ENCODE peak calls at places on chromosomes 1 and 21, in ten cellular contexts. E, I, Y, Z, P, J, B, T, A and V are unnamed samples.

GRCh38 chr1:24203404-24203803 is 16.3 kb upstream of the IFNLR1 start:
- DNase-seq in E (peak; percentile 74), I (no peak), Y (no peak), Z (no peak), P (no peak), J (no peak), B (peak; percentile 63), T (no peak), A (no peak), V (no peak)

GRCh38 chr1:62325076-62325475 is 5.8 kb upstream of the KANK4 start:
- DNase-seq in E (peak; percentile 73), I (no peak), Y (peak; percentile 43), Z (no peak), P (peak; percentile 97), J (no peak), B (peak; percentile 69), T (no peak), A (peak; percentile 78), V (peak; percentile 23)

GRCh38 chr21:38965910-38966504 is 160.3 kb downstream of the ETS2 start:
- DNase-seq in E (no peak), I (no peak), Y (no peak), Z (no peak), P (peak; percentile 90), J (peak; percentile 84), B (no peak), T (no peak), A (no peak), V (no peak)

GRCh38 chr1:161068306-161069200 is 1.1 kb downstream of the ARHGAP30 start:
- DNase-seq in E (no peak), I (peak; percentile 84), Y (no peak), Z (peak; percentile 69), P (no peak), J (no peak), B (no peak), T (peak; percentile 67), A (no peak), V (no peak)

GRCh38 chr1:159916240-159917051 is 8.9 kb downstream of the TAGLN2 start:
- DNase-seq in E (peak; percentile 86), I (no peak), Y (peak; percentile 87), Z (no peak), P (peak; percentile 97), J (peak; percentile 49), B (no peak), T (no peak), A (peak; percentile 84), V (no peak)

GRCh38 chr1:238223067-238223640 is 332.4 kb upstream of the ZP4 start:
- DNase-seq in E (peak; percentile 59), I (no peak), Y (peak; percentile 7), Z (no peak), P (no peak), J (no peak), B (no peak), T (no peak), A (peak; percentile 65), V (peak; percentile 19)

GRCh38 chr1:183840140-183840539 is 35.2 kb downstream of the RGL1 start:
- DNase-seq in E (peak; percentile 41), I (no peak), Y (no peak), Z (no peak), P (no peak), J (no peak), B (no peak), T (no peak), A (peak; percentile 75), V (no peak)

GRCh38 chr1:199859525-199859924 is 168.0 kb upstream of the NR5A2 start:
- DNase-seq in E (peak; percentile 90), I (no peak), Y (peak; percentile 65), Z (no peak), P (no peak), J (no peak), B (peak; percentile 50), T (no peak), A (peak; percentile 47), V (peak; percentile 31)

GRCh38 chr1:226100436-226101347 is 38.2 kb downstream of the H3-3A start:
- DNase-seq in E (no peak), I (peak; percentile 25), Y (no peak), Z (peak; percentile 28), P (no peak), J (peak; percentile 56), B (no peak), T (no peak), A (peak; percentile 46), V (no peak)

GRCh38 chr1:241998950-241999495 is at the start of gene MAP1LC3C:
- DNase-seq in E (no peak), I (no peak), Y (no peak), Z (no peak), P (peak; percentile 65), J (no peak), B (no peak), T (no peak), A (no peak), V (no peak)

GRCh38 chr1:195326325-195326724 is 1281.9 kb downstream of the KCNT2 start:
- DNase-seq in E (no peak), I (no peak), Y (no peak), Z (no peak), P (no peak), J (no peak), B (no peak), T (no peak), A (no peak), V (no peak)

GRCh38 chr1:61052393-61053280 is 29.7 kb upstream of the NFIA start:
- DNase-seq in E (no peak), I (no peak), Y (no peak), Z (no peak), P (no peak), J (no peak), B (no peak), T (no peak), A (no peak), V (no peak)

GRCh38 chr1:94396356-94396755 is 21.8 kb upstream of the ABCD3 start:
- DNase-seq in E (no peak), I (no peak), Y (no peak), Z (no peak), P (peak; percentile 57), J (no peak), B (no peak), T (no peak), A (no peak), V (no peak)

GRCh38 chr1:223364685-223365382 is 858 bp upstream of the SUSD4 start:
- DNase-seq in E (no peak), I (peak; percentile 7), Y (no peak), Z (no peak), P (peak; percentile 66), J (peak; percentile 29), B (no peak), T (no peak), A (no peak), V (no peak)

GRCh38 chr1:112524986-112525385 is 16.2 kb downstream of the WNT2B start:
- DNase-seq in E (no peak), I (no peak), Y (no peak), Z (no peak), P (no peak), J (no peak), B (no peak), T (no peak), A (peak; percentile 27), V (no peak)

GRCh38 chr1:111576547-111576946 is 43.0 kb upstream of the RAP1A start:
- DNase-seq in E (no peak), I (no peak), Y (no peak), Z (no peak), P (no peak), J (peak; percentile 62), B (no peak), T (no peak), A (no peak), V (no peak)

GRCh38 chr1:160865316-160865715 is 2.6 kb upstream of the CD244 start:
- DNase-seq in E (no peak), I (no peak), Y (no peak), Z (no peak), P (no peak), J (no peak), B (no peak), T (no peak), A (no peak), V (no peak)

GRCh38 chr1:90405726-90406125 is 311.4 kb downstream of the BARHL2 start:
- DNase-seq in E (peak; percentile 49), I (no peak), Y (no peak), Z (no peak), P (no peak), J (no peak), B (no peak), T (no peak), A (no peak), V (no peak)

GRCh38 chr1:154220970-154221814 is 437 bp downstream of the UBAP2L start:
- DNase-seq in E (peak; percentile 42), I (peak; percentile 71), Y (no peak), Z (peak; percentile 48), P (peak; percentile 65), J (peak; percentile 67), B (no peak), T (peak; percentile 46), A (no peak), V (peak; percentile 25)

GRCh38 chr1:46372440-46372839 is 21.7 kb upstream of the FAAH start:
- DNase-seq in E (no peak), I (no peak), Y (no peak), Z (no peak), P (no peak), J (no peak), B (no peak), T (no peak), A (no peak), V (no peak)

GRCh38 chr21:43988506-43989230 is 23.4 kb upstream of the TRAPPC10 start:
- DNase-seq in E (no peak), I (no peak), Y (no peak), Z (no peak), P (peak; percentile 51), J (no peak), B (no peak), T (no peak), A (no peak), V (no peak)

GRCh38 chr1:91828583-91829281 is 57.2 kb downstream of the TGFBR3 start:
- DNase-seq in E (no peak), I (no peak), Y (no peak), Z (no peak), P (no peak), J (peak; percentile 69), B (no peak), T (no peak), A (no peak), V (no peak)

GRCh38 chr1:221149111-221149510 is 269.9 kb downstream of the HLX start:
- DNase-seq in E (no peak), I (no peak), Y (no peak), Z (no peak), P (no peak), J (no peak), B (no peak), T (no peak), A (no peak), V (peak; percentile 53)

GRCh38 chr1:86067626-86068025 is 88.9 kb downstream of the COL24A1 start:
- DNase-seq in E (no peak), I (no peak), Y (no peak), Z (no peak), P (no peak), J (no peak), B (no peak), T (no peak), A (no peak), V (no peak)

GRCh38 chr1:197521118-197521739 is 253.2 kb downstream of the CRB1 start:
- DNase-seq in E (peak; percentile 71), I (peak; percentile 8), Y (no peak), Z (peak; percentile 43), P (no peak), J (no peak), B (no peak), T (no peak), A (peak; percentile 6), V (peak; percentile 25)

GRCh38 chr21:36113647-36114428 is 21.0 kb upstream of the CBR3 start:
- DNase-seq in E (no peak), I (peak; percentile 83), Y (no peak), Z (no peak), P (no peak), J (no peak), B (no peak), T (no peak), A (no peak), V (no peak)

GRCh38 chr1:19312782-19313635 is 883 bp downstream of the SLC66A1 start:
- DNase-seq in E (peak; percentile 55), I (no peak), Y (no peak), Z (no peak), P (no peak), J (no peak), B (no peak), T (no peak), A (no peak), V (no peak)

GRCh38 chr1:66271904-66272254 is 262.1 kb upstream of the SGIP1 start:
- DNase-seq in E (peak; percentile 38), I (no peak), Y (no peak), Z (no peak), P (peak; percentile 68), J (no peak), B (peak; percentile 81), T (no peak), A (peak; percentile 27), V (peak; percentile 60)